ENCODE peak calls at places on chromosome 1, in seven cellular contexts. K is NAMALWA, L is body of pancreas, U is hepatic stellate cell, B is NCI-H460, Y is nucleus accumbens, A is cardiac fibroblast. N is an unnamed sample.

GRCh38 chr1:41322101-41322661 is 39.1 kb upstream of the FOXO6 start:
- DNase-seq in K (peak; percentile 61), L (no peak), U (no peak), B (no peak), Y (no peak), A (no peak), N (no peak)

GRCh38 chr1:5933676-5934057 is 58.6 kb downstream of the NPHP4 start:
- DNase-seq in K (no peak), L (no peak), U (no peak), B (no peak), Y (no peak), A (peak; percentile 64), N (no peak)

GRCh38 chr1:65310078-65310587 is 790 bp downstream of the DNAJC6 start:
- DNase-seq in K (no peak), L (no peak), U (no peak), B (no peak), Y (peak; percentile 80), A (no peak), N (peak; percentile 33)

GRCh38 chr1:243790404-243790803 is 59.6 kb downstream of the AKT3 start:
- DNase-seq in K (no peak), L (no peak), U (no peak), B (no peak), Y (no peak), A (no peak), N (no peak)

GRCh38 chr1:185291647-185292046 is 25.4 kb downstream of the IVNS1ABP start:
- DNase-seq in K (no peak), L (no peak), U (no peak), B (no peak), Y (no peak), A (no peak), N (no peak)

GRCh38 chr1:62800825-62801306 is 16.9 kb downstream of the ATG4C start:
- DNase-seq in K (peak; percentile 95), L (no peak), U (peak; percentile 9), B (no peak), Y (no peak), A (peak; percentile 21), N (no peak)

GRCh38 chr1:232470711-232471110 is 159.2 kb downstream of the SIPA1L2 start:
- DNase-seq in K (no peak), L (no peak), U (no peak), B (no peak), Y (no peak), A (no peak), N (no peak)

GRCh38 chr1:31460027-31460426 is 47.0 kb downstream of the SERINC2 start:
- DNase-seq in K (peak; percentile 50), L (no peak), U (no peak), B (no peak), Y (no peak), A (peak; percentile 45), N (no peak)

GRCh38 chr1:156475568-156476500 is 24.7 kb downstream of the MEF2D start:
- DNase-seq in K (no peak), L (peak; percentile 75), U (peak; percentile 86), B (no peak), Y (peak; percentile 68), A (no peak), N (no peak)

GRCh38 chr1:18299441-18300338 is 181.0 kb upstream of the KLHDC7A start:
- DNase-seq in K (peak; percentile 62), L (peak; percentile 26), U (no peak), B (no peak), Y (no peak), A (peak; percentile 3), N (no peak)

GRCh38 chr1:47656719-47657685 is 219.2 kb downstream of the FOXD2 start:
- DNase-seq in K (no peak), L (no peak), U (peak; percentile 61), B (no peak), Y (no peak), A (peak; percentile 48), N (no peak)